ENCODE peak calls at places on chromosome 13, in six cellular contexts. Q is sigmoid colon, S is brain microvascular endothelial cell, B is dorsolateral prefrontal cortex, G is Karpas-422, W is neural progenitor cell. U is an unnamed sample. For H3K27me3, the result is how much of the 10 kb centered on the place peaks cover.

GRCh38 chr13:92838786-92839185 is 387.8 kb upstream of the GPC6 start:
- DNase-seq in Q (no peak), W (no peak), B (no peak), G (no peak), S (peak), U (peak)

GRCh38 chr13:81394605-81395004 is 1053.7 kb upstream of the SPRY2 start:
- DNase-seq in S (no peak), G (no peak), B (no peak), W (no peak), Q (no peak), U (no peak)

GRCh38 chr13:73074101-73074500 is 15.3 kb downstream of the KLF5 start:
- DNase-seq in B (no peak), W (no peak), S (no peak), Q (no peak), G (no peak), U (no peak)

GRCh38 chr13:26480246-26480855 is 77.1 kb upstream of the WASF3 start:
- DNase-seq in W (no peak), S (no peak), Q (peak), B (no peak), G (no peak), U (peak)

GRCh38 chr13:83162493-83162892 is 719.8 kb downstream of the SLITRK1 start:
- DNase-seq in Q (no peak), B (no peak), W (peak), S (no peak), G (no peak), U (no peak)

GRCh38 chr13:106176103-106176502 is 359.4 kb downstream of the EFNB2 start:
- DNase-seq in G (no peak), Q (no peak), W (no peak), B (no peak), S (no peak), U (peak)

GRCh38 chr13:50844181-50844875 is 836 bp upstream of the DLEU7 start:
- DNase-seq in S (no peak), Q (no peak), W (no peak), G (no peak), B (no peak), U (no peak)

GRCh38 chr13:48255954-48256353 is 22.9 kb downstream of the ITM2B start:
- DNase-seq in S (no peak), Q (no peak), W (no peak), B (no peak), G (no peak), U (peak)

GRCh38 chr13:49667773-49668172 is 23.5 kb downstream of the EBPL start:
- DNase-seq in W (no peak), S (peak), G (no peak), Q (no peak), B (no peak), U (peak)

GRCh38 chr13:38702609-38703008 is 15.7 kb downstream of the FREM2 start:
- DNase-seq in W (no peak), Q (no peak), S (no peak), G (no peak), B (no peak), U (no peak)

GRCh38 chr13:46160474-46161066 is 21.4 kb downstream of the LCP1 start:
- DNase-seq in G (peak), S (peak), Q (no peak), W (peak), B (no peak), U (peak)

GRCh38 chr13:44906758-44907157 is 82.5 kb downstream of the NUFIP1 start:
- DNase-seq in S (no peak), B (peak), G (no peak), Q (peak), W (no peak), U (peak)

GRCh38 chr13:29567411-29567810 is 28.1 kb downstream of the SLC7A1 start:
- DNase-seq in B (no peak), G (no peak), Q (no peak), S (no peak), W (no peak), U (no peak)

GRCh38 chr13:29568731-29569130 is 26.8 kb downstream of the SLC7A1 start:
- DNase-seq in S (no peak), W (no peak), Q (no peak), G (no peak), B (no peak), U (no peak)

GRCh38 chr13:29570058-29570654 is 25.3 kb downstream of the SLC7A1 start:
- DNase-seq in W (no peak), G (no peak), S (no peak), Q (no peak), B (no peak), U (no peak)

GRCh38 chr13:29571876-29572570 is 23.5 kb downstream of the SLC7A1 start:
- DNase-seq in B (no peak), G (no peak), S (no peak), W (no peak), Q (no peak), U (no peak)

GRCh38 chr13:29569253-29570057 is 26.0 kb downstream of the SLC7A1 start:
- DNase-seq in Q (no peak), B (no peak), W (no peak), S (no peak), G (no peak), U (no peak)
- H3K27me3 ChIP-seq in Q (under half), B (under half), W (under half), S (under half), G (under half), U (under half)

DNA sequence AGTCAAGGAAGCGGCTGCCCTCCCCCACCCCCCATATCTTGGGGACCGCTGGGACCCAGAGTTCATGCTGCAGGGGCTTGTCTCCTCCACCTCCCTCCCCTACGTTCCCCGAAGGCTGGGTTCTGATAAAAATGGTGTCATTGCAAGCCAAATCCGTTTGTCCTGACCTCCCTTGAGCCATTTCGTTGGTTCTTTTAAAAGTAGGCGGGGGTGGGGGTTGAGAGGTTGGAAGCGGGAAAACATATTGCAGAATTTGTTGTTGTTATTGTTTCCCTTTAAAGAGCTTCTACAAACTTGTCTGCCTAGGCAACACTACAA is 710 bp downstream of the CLDN10 start:
- DNase-seq in B (no peak), G (no peak), S (no peak), W (peak), Q (no peak), U (no peak)
- H3K27me3 ChIP-seq in B (under half), G (under half), S (under half), W (under half), Q (under half), U (half or more)

DNA sequence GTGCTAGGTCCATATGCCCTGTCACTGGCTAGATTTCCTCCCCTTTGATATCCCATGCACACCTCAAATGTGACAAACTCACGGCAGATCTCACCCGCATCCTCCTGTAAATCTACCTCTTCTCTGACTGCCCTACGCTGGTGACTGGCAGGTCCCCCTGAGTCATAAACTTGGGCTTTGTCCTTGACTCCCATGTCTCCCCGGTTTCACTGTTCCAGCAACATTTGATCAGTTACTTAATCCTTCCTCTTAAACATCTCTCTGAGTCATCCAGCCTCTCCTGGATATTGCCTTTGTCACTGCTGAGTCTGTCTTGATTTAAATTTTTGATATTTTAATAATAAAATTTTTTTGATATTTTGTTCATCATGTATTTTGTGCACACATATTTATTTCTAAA is 26.5 kb downstream of the FAM216B start:
- DNase-seq in B (no peak), G (no peak), W (no peak), S (peak), Q (no peak), U (peak)
- H3K27me3 ChIP-seq in B (under half), G (under half), W (under half), S (under half), Q (under half), U (under half)

DNA sequence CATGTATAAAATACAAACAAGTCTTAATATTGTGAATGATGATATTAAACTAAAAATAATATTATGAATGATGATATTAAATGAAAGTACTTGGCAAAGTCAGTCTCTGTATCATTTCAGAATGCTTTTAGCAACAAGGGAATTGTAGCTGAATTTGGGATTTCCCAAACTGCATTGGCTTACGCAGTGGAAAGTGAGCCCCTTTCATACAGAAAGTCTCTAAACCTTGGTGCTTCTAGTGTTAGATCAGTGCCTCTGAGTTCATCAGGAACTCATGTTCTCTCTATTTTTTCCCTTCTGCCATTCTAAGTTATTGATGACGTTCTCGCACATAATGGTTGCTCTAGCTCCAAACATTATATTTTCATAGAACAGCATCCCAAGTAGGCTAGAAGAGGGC is 300.0 kb downstream of the ITGBL1 start:
- DNase-seq in G (no peak), B (no peak), Q (no peak), S (no peak), W (no peak), U (no peak)
- H3K27me3 ChIP-seq in G (under half), B (under half), Q (under half), S (under half), W (under half), U (under half)

GRCh38 chr13:113002206-113002821 is 33.3 kb downstream of the MCF2L start:
- DNase-seq in Q (no peak), S (no peak), B (no peak), W (peak), G (no peak), U (no peak)
- H3K27me3 ChIP-seq in Q (under half), S (under half), B (under half), W (under half), G (under half), U (under half)

GRCh38 chr13:27928353-27928804 is 8.6 kb downstream of the PDX1 start:
- DNase-seq in B (no peak), G (no peak), S (no peak), W (no peak), Q (no peak), U (no peak)

GRCh38 chr13:27929868-27930267 is 10.1 kb downstream of the PDX1 start:
- DNase-seq in G (no peak), S (no peak), W (no peak), Q (no peak), B (no peak), U (no peak)

GRCh38 chr13:27926644-27927434 is 7.0 kb downstream of the PDX1 start:
- DNase-seq in B (no peak), S (no peak), G (no peak), W (peak), Q (no peak), U (peak)

GRCh38 chr13:27927444-27928352 is 7.9 kb downstream of the PDX1 start:
- DNase-seq in Q (no peak), S (no peak), B (no peak), W (peak), G (no peak), U (no peak)

DNA sequence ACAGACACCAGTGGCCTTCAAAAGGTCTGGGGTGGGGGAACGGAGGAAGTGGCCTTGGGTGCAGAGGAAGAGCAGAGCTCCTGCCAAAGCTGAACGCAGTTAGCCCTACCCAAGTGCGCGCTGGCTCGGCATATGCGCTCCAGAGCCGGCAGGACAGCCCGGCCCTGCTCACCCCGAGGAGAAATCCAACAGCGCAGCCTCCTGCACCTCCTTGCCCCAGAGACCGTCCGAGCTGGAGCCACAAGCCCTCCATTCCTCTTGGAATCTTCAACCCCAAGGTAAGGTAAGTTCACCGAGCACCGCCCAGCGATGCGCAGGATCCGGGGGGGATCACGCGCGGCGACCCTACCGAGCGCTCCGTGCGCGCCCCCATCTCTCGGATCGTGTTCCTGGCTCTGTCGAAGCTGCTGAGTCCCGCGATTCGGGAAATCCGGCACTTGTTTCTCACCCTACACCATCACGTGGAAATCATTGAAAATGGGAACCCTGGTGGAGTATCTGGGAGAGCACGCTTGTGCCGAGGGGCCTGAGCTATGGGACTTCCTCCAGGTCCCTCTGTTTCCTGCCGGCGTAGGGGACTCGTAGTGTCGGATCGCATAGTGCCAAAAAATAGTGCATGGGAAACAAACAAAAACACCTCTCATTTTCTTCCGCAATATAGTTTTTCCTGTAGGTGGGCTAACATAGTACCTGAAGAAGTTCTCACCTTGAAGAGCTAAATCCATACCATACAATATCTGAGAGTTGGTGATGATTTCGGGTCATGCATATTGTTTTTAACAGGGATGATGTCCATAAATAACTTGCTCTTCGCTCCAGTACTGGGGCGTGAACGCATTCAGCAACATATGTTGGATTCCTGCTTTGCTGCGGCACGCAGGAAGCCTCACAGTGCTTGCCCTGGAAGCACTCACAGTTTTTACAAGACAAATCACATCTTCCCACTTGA is 9.3 kb downstream of the PDX1 start:
- DNase-seq in S (no peak), G (no peak), W (no peak), Q (no peak), B (no peak), U (no peak)
- H3K27me3 ChIP-seq in S (half or more), G (under half), W (half or more), Q (half or more), B (half or more), U (half or more)

GRCh38 chr13:99996177-99996705 is 14.7 kb downstream of the ZIC2 start:
- DNase-seq in S (no peak), B (no peak), W (peak), G (no peak), Q (no peak), U (no peak)

GRCh38 chr13:99995503-99996176 is 14.1 kb downstream of the ZIC2 start:
- DNase-seq in G (no peak), Q (no peak), S (no peak), B (no peak), W (peak), U (no peak)

GRCh38 chr13:99995104-99995502 is 13.5 kb downstream of the ZIC2 start:
- DNase-seq in Q (no peak), W (no peak), B (no peak), S (no peak), G (no peak), U (no peak)

GRCh38 chr13:99998261-99998660 is 16.7 kb downstream of the ZIC2 start:
- DNase-seq in Q (no peak), G (no peak), S (no peak), B (no peak), W (no peak), U (no peak)

GRCh38 chr13:99997702-99998219 is 16.2 kb downstream of the ZIC2 start:
- DNase-seq in G (no peak), Q (no peak), S (no peak), B (no peak), W (no peak), U (no peak)
- H3K27me3 ChIP-seq in G (under half), Q (half or more), S (under half), B (under half), W (half or more), U (half or more)

GRCh38 chr13:111508164-111508870 is 187.9 kb downstream of the TEX29 start:
- DNase-seq in S (no peak), W (no peak), G (no peak), Q (no peak), B (no peak), U (no peak)

GRCh38 chr13:111506621-111507020 is 186.2 kb downstream of the TEX29 start:
- DNase-seq in S (no peak), Q (no peak), W (no peak), G (no peak), B (no peak), U (no peak)

GRCh38 chr13:111505175-111505777 is 184.8 kb downstream of the TEX29 start:
- DNase-seq in Q (no peak), B (no peak), S (no peak), G (no peak), W (peak), U (peak)

GRCh38 chr13:111503905-111504695 is 183.7 kb downstream of the TEX29 start:
- DNase-seq in G (no peak), S (no peak), B (peak), Q (no peak), W (no peak), U (no peak)

DNA sequence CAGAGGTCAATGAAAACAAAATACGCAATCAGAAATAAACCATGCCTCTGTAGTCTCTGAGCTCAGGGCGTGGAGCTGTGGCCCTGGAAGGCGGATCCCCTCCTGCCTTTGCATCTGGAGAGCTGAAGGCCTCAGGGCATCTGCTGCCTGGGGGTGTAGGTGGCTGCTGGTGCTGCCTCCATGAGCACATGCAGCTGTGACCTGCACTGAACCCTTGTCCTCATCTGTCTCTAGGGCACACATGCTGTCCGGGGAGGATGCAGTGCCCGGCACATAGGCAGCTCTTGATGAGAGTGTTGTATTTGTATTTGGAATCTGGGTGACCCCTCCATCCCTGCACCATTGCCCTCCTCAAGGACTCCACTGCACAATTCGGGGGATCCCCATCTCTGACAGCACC is 185.7 kb downstream of the TEX29 start:
- DNase-seq in Q (no peak), S (no peak), G (no peak), B (no peak), W (no peak), U (no peak)
- H3K27me3 ChIP-seq in Q (under half), S (under half), G (under half), B (under half), W (under half), U (under half)

DNA sequence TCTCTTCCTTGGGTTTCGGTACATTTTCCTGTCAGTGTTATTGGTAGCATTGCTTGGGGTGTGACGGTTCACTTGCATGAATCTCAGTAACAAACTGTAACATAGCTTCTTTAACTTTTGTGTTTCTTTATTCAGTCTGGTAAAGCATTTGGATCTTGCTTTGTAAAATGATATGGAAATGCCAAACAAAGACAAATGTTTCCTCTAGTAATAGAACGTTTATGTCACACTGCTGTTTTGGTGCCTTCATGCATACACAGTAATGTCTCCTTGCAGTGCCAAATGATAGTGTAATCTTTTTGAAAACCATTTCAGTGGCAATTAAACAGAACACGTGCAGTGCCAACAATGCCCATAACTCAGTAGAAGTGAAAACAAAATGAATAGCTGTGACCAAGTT is 110.7 kb downstream of the RXFP2 start:
- DNase-seq in B (no peak), S (no peak), W (no peak), G (no peak), Q (no peak), U (no peak)
- H3K27me3 ChIP-seq in B (under half), S (under half), W (half or more), G (under half), Q (under half), U (under half)